ENCODE peak calls at places on chromosome 21, in five cellular contexts. One of them, this sample, is unnamed.

GRCh38 chr21:18529253-18529652 is 125.7 kb upstream of the TMPRSS15 start:
- DNase-seq in AG04450: no peak
- DNase-seq in GM10248: no peak
- DNase-seq in mesothelial cell of epicardium: no peak
- DNase-seq in fibroblast of mammary gland: peak
- DNase-seq in this sample: no peak

GRCh38 chr21:45972353-45972715 is 9.2 kb upstream of the COL6A1 start:
- DNase-seq in AG04450: no peak
- DNase-seq in GM10248: no peak
- DNase-seq in mesothelial cell of epicardium: peak
- DNase-seq in fibroblast of mammary gland: no peak
- DNase-seq in this sample: no peak

GRCh38 chr21:34078915-34079314 is 5.5 kb downstream of the MRPS6 start:
- DNase-seq in AG04450: no peak
- DNase-seq in GM10248: no peak
- DNase-seq in mesothelial cell of epicardium: no peak
- DNase-seq in fibroblast of mammary gland: no peak
- DNase-seq in this sample: no peak

GRCh38 chr21:39676054-39676771 is 63.5 kb downstream of the B3GALT5 start:
- DNase-seq in AG04450: no peak
- DNase-seq in GM10248: no peak
- DNase-seq in mesothelial cell of epicardium: peak
- DNase-seq in fibroblast of mammary gland: peak
- DNase-seq in this sample: peak

GRCh38 chr21:23452384-23453083 is 2154.7 kb downstream of the MRPL39 start:
- DNase-seq in AG04450: no peak
- DNase-seq in GM10248: no peak
- DNase-seq in mesothelial cell of epicardium: no peak
- DNase-seq in fibroblast of mammary gland: no peak
- DNase-seq in this sample: no peak

GRCh38 chr21:15842565-15842880 is 112.7 kb downstream of the USP25 start:
- DNase-seq in AG04450: no peak
- DNase-seq in GM10248: no peak
- DNase-seq in mesothelial cell of epicardium: no peak
- DNase-seq in fibroblast of mammary gland: no peak
- DNase-seq in this sample: no peak

GRCh38 chr21:39582749-39583148 is 30.0 kb upstream of the B3GALT5 start:
- DNase-seq in AG04450: no peak
- DNase-seq in GM10248: no peak
- DNase-seq in mesothelial cell of epicardium: no peak
- DNase-seq in fibroblast of mammary gland: no peak
- DNase-seq in this sample: no peak

GRCh38 chr21:15560383-15561056 is 169.3 kb upstream of the USP25 start:
- DNase-seq in AG04450: no peak
- DNase-seq in GM10248: no peak
- DNase-seq in mesothelial cell of epicardium: no peak
- DNase-seq in fibroblast of mammary gland: no peak
- DNase-seq in this sample: no peak

GRCh38 chr21:27168084-27168483 is 201.2 kb upstream of the ADAMTS5 start:
- DNase-seq in AG04450: no peak
- DNase-seq in GM10248: no peak
- DNase-seq in mesothelial cell of epicardium: no peak
- DNase-seq in fibroblast of mammary gland: peak
- DNase-seq in this sample: no peak

GRCh38 chr21:35559128-35559831 is 501.0 kb downstream of the SETD4 start:
- DNase-seq in AG04450: peak
- DNase-seq in GM10248: no peak
- DNase-seq in mesothelial cell of epicardium: no peak
- DNase-seq in fibroblast of mammary gland: peak
- DNase-seq in this sample: no peak

GRCh38 chr21:45959779-45960390 is 21.7 kb upstream of the COL6A1 start:
- DNase-seq in AG04450: no peak
- DNase-seq in GM10248: no peak
- DNase-seq in mesothelial cell of epicardium: no peak
- DNase-seq in fibroblast of mammary gland: no peak
- DNase-seq in this sample: no peak

GRCh38 chr21:22758478-22758877 is 1760.3 kb downstream of the NCAM2 start:
- DNase-seq in AG04450: no peak
- DNase-seq in GM10248: no peak
- DNase-seq in mesothelial cell of epicardium: no peak
- DNase-seq in fibroblast of mammary gland: peak
- DNase-seq in this sample: no peak

GRCh38 chr21:25896657-25897056 is 161.9 kb downstream of the GABPA start:
- DNase-seq in AG04450: no peak
- DNase-seq in GM10248: no peak
- DNase-seq in mesothelial cell of epicardium: no peak
- DNase-seq in fibroblast of mammary gland: no peak
- DNase-seq in this sample: no peak

GRCh38 chr21:38771536-38771935 is 34.2 kb upstream of the ETS2 start:
- DNase-seq in AG04450: no peak
- DNase-seq in GM10248: no peak
- DNase-seq in mesothelial cell of epicardium: no peak
- DNase-seq in fibroblast of mammary gland: no peak
- DNase-seq in this sample: no peak

GRCh38 chr21:20997308-20997632 is 939 bp upstream of the NCAM2 start:
- DNase-seq in AG04450: no peak
- DNase-seq in GM10248: no peak
- DNase-seq in mesothelial cell of epicardium: no peak
- DNase-seq in fibroblast of mammary gland: no peak
- DNase-seq in this sample: no peak

GRCh38 chr21:35046880-35047229 is 2.2 kb downstream of the RUNX1 start:
- DNase-seq in AG04450: no peak
- DNase-seq in GM10248: no peak
- DNase-seq in mesothelial cell of epicardium: no peak
- DNase-seq in fibroblast of mammary gland: no peak
- DNase-seq in this sample: no peak

GRCh38 chr21:36587388-36587787 is 107.5 kb upstream of the CLDN14 start:
- DNase-seq in AG04450: no peak
- DNase-seq in GM10248: no peak
- DNase-seq in mesothelial cell of epicardium: no peak
- DNase-seq in fibroblast of mammary gland: peak
- DNase-seq in this sample: no peak

GRCh38 chr21:36583591-36583990 is 103.7 kb upstream of the CLDN14 start:
- DNase-seq in AG04450: no peak
- DNase-seq in GM10248: no peak
- DNase-seq in mesothelial cell of epicardium: no peak
- DNase-seq in fibroblast of mammary gland: no peak
- DNase-seq in this sample: no peak

GRCh38 chr21:36579898-36580297 is 100.0 kb upstream of the CLDN14 start:
- DNase-seq in AG04450: no peak
- DNase-seq in GM10248: no peak
- DNase-seq in mesothelial cell of epicardium: no peak
- DNase-seq in fibroblast of mammary gland: no peak
- DNase-seq in this sample: no peak

GRCh38 chr21:36589352-36589971 is 109.5 kb upstream of the SIM2 start:
- DNase-seq in AG04450: no peak
- DNase-seq in GM10248: peak
- DNase-seq in mesothelial cell of epicardium: no peak
- DNase-seq in fibroblast of mammary gland: peak
- DNase-seq in this sample: peak

GRCh38 chr21:36584980-36585940 is 105.3 kb upstream of the CLDN14 start:
- DNase-seq in AG04450: no peak
- DNase-seq in GM10248: no peak
- DNase-seq in mesothelial cell of epicardium: no peak
- DNase-seq in fibroblast of mammary gland: no peak
- DNase-seq in this sample: no peak
- TF ChIP-seq CTCF in AG04450: no peak
- TF ChIP-seq CTCF in GM10248: peak
- TF ChIP-seq CTCF in mesothelial cell of epicardium: no peak
- TF ChIP-seq CTCF in fibroblast of mammary gland: no peak
- TF ChIP-seq CTCF in this sample: no peak

DNA sequence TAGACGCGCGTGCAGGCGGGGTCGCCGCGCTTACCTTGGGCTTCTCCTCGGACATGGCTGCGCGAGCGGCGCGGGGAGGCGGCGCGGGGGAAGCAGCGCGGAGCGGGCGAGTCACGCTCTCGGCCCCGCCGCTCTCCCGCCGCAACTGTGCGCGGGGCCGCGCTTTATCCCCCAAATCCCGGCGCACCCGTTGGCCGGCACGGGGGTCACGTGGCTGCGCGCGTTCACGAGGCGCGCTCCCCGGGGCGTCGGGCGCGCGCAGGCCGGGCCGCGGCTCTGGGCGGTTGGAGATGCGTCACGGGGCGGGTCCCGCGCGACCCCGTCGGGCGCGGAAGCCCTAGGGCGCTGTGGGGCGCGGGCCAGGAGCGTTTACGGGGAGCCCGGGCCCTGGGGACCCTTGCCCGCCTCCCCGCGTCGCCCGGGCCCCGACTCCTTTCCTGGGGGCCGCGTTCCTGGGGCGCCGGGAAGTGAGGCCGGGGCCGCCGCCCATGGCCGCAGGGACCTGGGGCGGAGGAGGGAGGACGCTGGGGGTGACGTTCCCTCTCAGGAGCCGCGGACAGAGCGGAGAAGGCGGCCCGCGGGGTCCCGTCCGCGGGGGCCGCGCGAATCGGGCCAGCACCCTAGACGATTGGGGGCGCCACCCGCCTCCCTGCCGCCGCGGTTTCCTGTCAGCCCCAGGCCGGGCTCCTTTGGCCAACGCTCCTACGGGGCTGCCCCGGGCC is at the start of gene SUMO3:
- DNase-seq in AG04450: peak
- DNase-seq in GM10248: peak
- DNase-seq in mesothelial cell of epicardium: peak
- DNase-seq in fibroblast of mammary gland: peak
- DNase-seq in this sample: peak
- TF ChIP-seq CTCF in AG04450: no peak
- TF ChIP-seq CTCF in GM10248: peak
- TF ChIP-seq CTCF in mesothelial cell of epicardium: no peak
- TF ChIP-seq CTCF in fibroblast of mammary gland: no peak
- TF ChIP-seq CTCF in this sample: no peak

GRCh38 chr21:40852563-40852962 is 5.6 kb upstream of the DSCAM start:
- DNase-seq in AG04450: no peak
- DNase-seq in GM10248: no peak
- DNase-seq in mesothelial cell of epicardium: no peak
- DNase-seq in fibroblast of mammary gland: no peak
- DNase-seq in this sample: no peak
- TF ChIP-seq CTCF in AG04450: no peak
- TF ChIP-seq CTCF in GM10248: no peak
- TF ChIP-seq CTCF in mesothelial cell of epicardium: no peak
- TF ChIP-seq CTCF in fibroblast of mammary gland: no peak
- TF ChIP-seq CTCF in this sample: no peak

DNA sequence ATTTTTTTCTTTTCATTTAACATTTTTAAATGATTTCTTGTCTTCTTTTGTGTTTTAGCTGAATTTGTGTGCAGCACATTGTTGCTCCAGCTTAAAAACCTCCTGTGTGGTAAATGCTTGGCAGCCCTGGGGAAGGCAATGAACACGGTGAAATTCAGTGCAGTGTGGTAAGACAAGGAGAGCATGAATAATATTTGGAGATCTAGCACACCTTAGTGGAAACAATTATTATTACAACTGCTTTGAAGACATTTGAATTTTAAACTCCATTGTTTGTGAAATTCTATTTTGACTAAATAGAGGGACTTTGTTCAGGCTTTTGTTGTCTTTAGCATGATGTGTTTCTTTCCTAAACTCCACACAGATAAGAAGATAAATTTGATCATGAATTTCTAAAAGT is 242.6 kb upstream of the CXADR start:
- DNase-seq in AG04450: peak
- DNase-seq in GM10248: no peak
- DNase-seq in mesothelial cell of epicardium: no peak
- DNase-seq in fibroblast of mammary gland: peak
- DNase-seq in this sample: no peak
- TF ChIP-seq CTCF in AG04450: peak
- TF ChIP-seq CTCF in GM10248: no peak
- TF ChIP-seq CTCF in mesothelial cell of epicardium: peak
- TF ChIP-seq CTCF in fibroblast of mammary gland: peak
- TF ChIP-seq CTCF in this sample: no peak

DNA sequence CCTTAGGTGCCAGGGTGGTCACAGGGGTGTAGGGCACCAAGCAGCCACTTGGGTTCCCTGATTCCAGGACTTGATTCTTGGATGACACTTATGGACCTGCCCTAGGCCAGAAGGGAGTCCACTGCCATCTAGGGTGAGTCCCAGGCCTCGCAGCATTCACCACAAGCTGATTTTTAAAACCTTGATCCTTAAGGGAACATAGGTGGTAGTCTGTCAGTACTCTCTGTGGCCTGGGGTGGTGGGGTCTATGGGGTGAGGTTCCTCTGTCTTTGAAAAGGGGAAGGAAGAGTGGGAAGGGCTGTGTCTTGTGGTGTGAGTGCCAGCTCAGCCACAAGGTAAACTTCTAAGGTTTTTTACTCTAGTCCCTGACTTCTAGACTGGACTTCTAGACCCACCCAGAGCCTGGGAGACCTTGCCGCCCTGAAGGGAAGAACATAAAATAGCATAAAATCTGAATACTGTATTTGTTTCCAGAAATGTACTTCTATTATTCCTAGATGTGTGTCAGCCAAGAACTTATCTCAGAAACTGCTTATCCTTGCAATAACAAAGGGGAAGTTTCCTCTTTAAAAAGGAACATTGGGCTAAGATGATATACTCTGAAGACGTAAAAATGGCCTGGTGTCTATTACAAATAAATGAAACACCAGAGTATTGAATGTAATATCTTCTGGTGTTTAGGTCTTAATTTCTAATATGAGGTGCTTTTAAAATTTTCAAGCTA is 757.3 kb downstream of the LTN1 start:
- DNase-seq in AG04450: no peak
- DNase-seq in GM10248: no peak
- DNase-seq in mesothelial cell of epicardium: no peak
- DNase-seq in fibroblast of mammary gland: no peak
- DNase-seq in this sample: no peak
- TF ChIP-seq CTCF in AG04450: peak
- TF ChIP-seq CTCF in GM10248: no peak
- TF ChIP-seq CTCF in mesothelial cell of epicardium: no peak
- TF ChIP-seq CTCF in fibroblast of mammary gland: peak
- TF ChIP-seq CTCF in this sample: no peak

GRCh38 chr21:30336596-30336995 is 898 bp downstream of the KRTAP27-1 start:
- DNase-seq in AG04450: no peak
- DNase-seq in GM10248: no peak
- DNase-seq in mesothelial cell of epicardium: no peak
- DNase-seq in fibroblast of mammary gland: peak
- DNase-seq in this sample: no peak

GRCh38 chr21:30340714-30341573 is 3.5 kb upstream of the KRTAP27-1 start:
- DNase-seq in AG04450: no peak
- DNase-seq in GM10248: peak
- DNase-seq in mesothelial cell of epicardium: no peak
- DNase-seq in fibroblast of mammary gland: peak
- DNase-seq in this sample: peak

GRCh38 chr21:30337644-30338170 is at the start of gene KRTAP27-1:
- DNase-seq in AG04450: no peak
- DNase-seq in GM10248: no peak
- DNase-seq in mesothelial cell of epicardium: no peak
- DNase-seq in fibroblast of mammary gland: no peak
- DNase-seq in this sample: no peak
- TF ChIP-seq CTCF in AG04450: no peak
- TF ChIP-seq CTCF in GM10248: no peak
- TF ChIP-seq CTCF in mesothelial cell of epicardium: no peak
- TF ChIP-seq CTCF in fibroblast of mammary gland: no peak
- TF ChIP-seq CTCF in this sample: no peak